ENCODE peak calls at places on chromosomes 11 and 22, in ten cellular contexts. P is H54, T is suprapubic skin, X is prostate gland, I is body of pancreas, R is stomach, U is lower leg skin, V is transverse colon, N is tibial nerve, Z is uterus. G is an unnamed sample.

GRCh38 chr22:45709004-45709739 is 37.5 kb downstream of the ATXN10 start:
- DNase-seq in X (no peak), T (no peak), V (no peak), U (no peak), N (no peak), P (peak), Z (no peak), R (no peak), I (no peak), G (no peak)

GRCh38 chr11:79259800-79260199 is 181.0 kb downstream of the TENM4 start:
- DNase-seq in T (no peak), U (peak), N (no peak), X (no peak), V (no peak), P (no peak), I (no peak), Z (no peak), R (no peak), G (no peak)

GRCh38 chr22:49321477-49322055 is 506.1 kb downstream of the BRD1 start:
- DNase-seq in U (peak), I (no peak), R (peak), T (no peak), P (no peak), X (no peak), N (no peak), V (no peak), Z (no peak), G (peak)

GRCh38 chr11:29306527-29306926 is 710.3 kb downstream of the KCNA4 start:
- DNase-seq in I (no peak), R (no peak), U (no peak), T (no peak), X (no peak), V (no peak), P (no peak), N (no peak), Z (no peak), G (no peak)

GRCh38 chr11:34366522-34366921 is 8.7 kb upstream of the ABTB2 start:
- DNase-seq in I (peak), R (peak), X (no peak), T (no peak), P (no peak), V (peak), U (no peak), Z (no peak), N (no peak), G (no peak)

GRCh38 chr11:130314749-130315285 is at the start of gene ZBTB44:
- DNase-seq in N (peak), P (peak), V (peak), I (peak), R (peak), T (peak), X (peak), Z (peak), U (peak), G (peak)

GRCh38 chr22:24358105-24358836 is 69.1 kb upstream of the ADORA2A start:
- DNase-seq in P (no peak), Z (no peak), V (no peak), N (no peak), U (no peak), R (no peak), X (no peak), I (no peak), T (no peak), G (no peak)

GRCh38 chr11:64058494-64058893 is 22.8 kb downstream of the FLRT1 start:
- DNase-seq in X (no peak), R (no peak), U (no peak), T (no peak), Z (no peak), N (no peak), P (peak), V (peak), I (no peak), G (no peak)

GRCh38 chr11:28257761-28258160 is 149.6 kb downstream of the METTL15 start:
- DNase-seq in X (no peak), P (no peak), R (no peak), V (no peak), I (no peak), N (no peak), U (no peak), T (no peak), Z (no peak), G (no peak)

GRCh38 chr11:106281455-106282173 is 204.2 kb downstream of the AASDHPPT start:
- DNase-seq in R (no peak), I (no peak), N (no peak), U (no peak), T (no peak), X (no peak), Z (no peak), V (no peak), P (no peak), G (no peak)

GRCh38 chr22:41481131-41481830 is 12.4 kb downstream of the ACO2 start:
- DNase-seq in I (no peak), V (no peak), N (no peak), U (no peak), R (no peak), P (no peak), T (no peak), X (no peak), Z (peak), G (peak)

GRCh38 chr22:41305646-41306045 is 4.3 kb downstream of the ZC3H7B start:
- DNase-seq in Z (peak), V (no peak), R (no peak), N (no peak), X (no peak), U (no peak), P (peak), I (no peak), T (no peak), G (no peak)

GRCh38 chr11:27718346-27718852 is 18.1 kb upstream of the BDNF start:
- DNase-seq in N (no peak), I (no peak), Z (no peak), X (no peak), R (no peak), P (peak), T (no peak), V (peak), U (no peak), G (no peak)

GRCh38 chr11:120958185-120958584 is 65.7 kb upstream of the TBCEL start:
- DNase-seq in P (no peak), N (no peak), U (no peak), I (no peak), X (no peak), R (no peak), Z (no peak), T (no peak), V (no peak), G (no peak)

GRCh38 chr11:116186592-116186991 is 586.2 kb downstream of the BUD13 start:
- DNase-seq in N (no peak), X (no peak), R (no peak), T (no peak), P (no peak), Z (no peak), V (no peak), U (no peak), I (no peak), G (no peak)

GRCh38 chr11:120137611-120138521 is at the start of gene TRIM29:
- DNase-seq in R (peak), P (no peak), N (peak), T (peak), X (peak), I (peak), V (peak), Z (no peak), U (peak), G (peak)

GRCh38 chr22:38455530-38456271 is 702 bp upstream of the KCNJ4 start:
- DNase-seq in V (no peak), X (no peak), R (no peak), I (no peak), T (no peak), N (no peak), U (no peak), P (no peak), Z (no peak), G (no peak)

GRCh38 chr11:10298342-10298741 is 4.3 kb upstream of the SBF2 start:
- DNase-seq in V (no peak), I (no peak), R (no peak), N (no peak), T (no peak), U (no peak), X (no peak), P (peak), Z (no peak), G (no peak)

GRCh38 chr22:40908895-40909294 is 42.3 kb upstream of the RBX1 start:
- DNase-seq in R (no peak), X (no peak), N (no peak), Z (no peak), V (no peak), U (no peak), P (no peak), I (no peak), T (no peak), G (no peak)

GRCh38 chr22:24875862-24876506 is 70.0 kb downstream of the SGSM1 start:
- DNase-seq in P (no peak), I (no peak), N (no peak), Z (no peak), T (no peak), R (no peak), V (no peak), X (no peak), U (no peak), G (no peak)

GRCh38 chr22:25942126-25942988 is 200.4 kb downstream of the MYO18B start:
- DNase-seq in X (no peak), I (no peak), Z (no peak), V (no peak), R (no peak), N (no peak), U (no peak), P (no peak), T (no peak), G (no peak)

GRCh38 chr11:133579165-133580031 is 47.1 kb upstream of the OPCML start:
- DNase-seq in U (no peak), P (no peak), I (no peak), T (no peak), V (no peak), X (no peak), Z (no peak), N (no peak), R (no peak), G (no peak)

GRCh38 chr11:134661660-134662059 is 249.6 kb upstream of the B3GAT1 start:
- DNase-seq in X (no peak), I (no peak), V (no peak), P (no peak), T (peak), N (no peak), U (peak), R (peak), Z (no peak), G (no peak)

GRCh38 chr11:115654792-115655191 is 150.6 kb upstream of the CADM1 start:
- DNase-seq in V (no peak), U (no peak), X (no peak), R (no peak), T (no peak), N (no peak), I (no peak), P (no peak), Z (no peak), G (no peak)

GRCh38 chr11:69013009-69013951 is at the start of gene MRGPRF:
- DNase-seq in P (no peak), I (peak), Z (peak), V (peak), T (peak), N (peak), R (peak), U (peak), X (no peak), G (peak)

GRCh38 chr22:28369849-28370248 is 309.8 kb downstream of the TTC28 start:
- DNase-seq in Z (no peak), I (no peak), R (no peak), U (no peak), X (no peak), T (no peak), N (no peak), P (no peak), V (peak), G (no peak)

GRCh38 chr11:130403301-130403804 is 25.1 kb downstream of the ADAMTS8 start:
- DNase-seq in Z (peak), U (no peak), T (no peak), V (peak), R (no peak), X (no peak), P (peak), I (peak), N (no peak), G (no peak)

GRCh38 chr22:47927811-47928210 is 1165.4 kb downstream of the TBC1D22A start:
- DNase-seq in R (no peak), X (no peak), I (no peak), T (no peak), N (no peak), P (no peak), V (no peak), U (peak), Z (no peak), G (no peak)

GRCh38 chr11:116504541-116505149 is 268.1 kb downstream of the BUD13 start:
- DNase-seq in T (peak), U (no peak), X (no peak), N (no peak), Z (no peak), R (no peak), V (no peak), I (no peak), P (no peak), G (no peak)

GRCh38 chr11:134050541-134051383 is 18.1 kb upstream of the JAM3 start:
- DNase-seq in Z (peak), R (peak), X (peak), U (peak), N (peak), V (peak), P (peak), I (peak), T (peak), G (no peak)

GRCh38 chr11:19519344-19519743 is 193.3 kb upstream of the NAV2 start:
- DNase-seq in X (no peak), V (no peak), Z (no peak), I (no peak), R (no peak), U (no peak), N (no peak), T (no peak), P (no peak), G (no peak)
- TF ChIP-seq POLR2A in X (no peak), V (no peak), Z (no peak), I (no peak), R (no peak), U (no peak), N (no peak), T (no peak), P (no peak), G (no peak)

GRCh38 chr11:65961267-65962135 is at the start of gene SART1:
- DNase-seq in T (peak), P (peak), Z (peak), U (peak), I (peak), X (peak), V (peak), R (peak), N (peak), G (peak)
- TF ChIP-seq POLR2A in T (no peak), P (no peak), Z (peak), U (no peak), I (peak), X (peak), V (peak), R (no peak), N (peak), G (peak)

GRCh38 chr22:31089101-31090100 is 8.3 kb downstream of the SMTN start:
- DNase-seq in N (no peak), U (no peak), Z (peak), R (peak), I (no peak), T (no peak), P (no peak), X (no peak), V (peak), G (no peak)

GRCh38 chr22:31088233-31088986 is 7.3 kb downstream of the SMTN start:
- DNase-seq in V (no peak), N (no peak), U (no peak), T (peak), I (no peak), R (no peak), P (no peak), Z (no peak), X (no peak), G (no peak)

GRCh38 chr22:31092161-31092560 is 11.0 kb downstream of the SMTN start:
- DNase-seq in V (no peak), Z (no peak), X (no peak), P (no peak), T (no peak), I (no peak), R (no peak), N (no peak), U (no peak), G (no peak)

GRCh38 chr22:31091106-31091975 is 10.2 kb downstream of the SMTN start:
- DNase-seq in Z (peak), I (no peak), P (no peak), X (no peak), T (no peak), V (peak), N (no peak), R (no peak), U (no peak), G (no peak)

DNA sequence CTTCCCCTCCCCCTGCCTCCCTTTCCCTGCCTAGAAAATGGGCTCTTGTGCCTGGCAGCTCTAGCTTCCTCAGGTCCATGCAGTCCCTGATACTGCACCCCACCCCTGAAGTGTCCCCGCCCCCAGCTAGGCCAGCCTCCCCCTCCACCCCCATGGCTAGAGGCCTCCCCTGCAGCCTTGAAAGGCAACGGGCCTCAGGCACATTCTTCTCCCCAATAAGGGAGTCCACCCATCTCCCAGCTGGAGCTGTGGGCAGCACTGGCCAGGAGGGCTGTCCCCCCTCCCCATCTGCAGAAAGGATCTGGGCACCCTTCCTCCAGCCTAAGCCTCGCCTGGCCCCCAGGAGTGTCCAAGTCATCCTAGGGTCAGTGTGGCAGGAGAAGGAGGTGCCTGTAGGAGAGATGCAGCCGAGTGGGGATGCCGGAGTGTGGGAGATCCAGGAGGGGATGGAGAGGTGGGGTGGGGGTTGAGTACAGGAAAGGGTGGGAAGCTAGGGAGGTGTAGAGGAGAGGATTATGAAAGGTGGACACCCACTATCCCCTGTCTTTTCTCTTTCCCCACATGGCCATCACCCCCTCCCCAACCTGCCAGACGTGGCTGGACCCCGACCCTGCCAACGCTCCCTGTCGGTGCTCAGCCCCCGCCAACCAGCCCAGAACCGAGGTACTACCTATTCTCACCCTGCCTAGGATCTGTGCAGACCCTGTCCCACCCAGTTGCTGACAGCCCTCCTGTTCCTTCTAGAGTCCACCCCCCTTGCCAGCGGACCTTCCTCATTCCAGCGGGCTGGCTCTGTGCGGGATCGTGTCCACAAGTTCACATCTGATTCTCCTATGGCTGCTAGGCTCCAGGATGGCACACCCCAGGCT is 9.3 kb downstream of the SMTN start:
- DNase-seq in T (no peak), P (no peak), V (peak), Z (peak), X (no peak), R (no peak), N (no peak), U (no peak), I (no peak), G (no peak)
- TF ChIP-seq POLR2A in T (no peak), P (no peak), V (no peak), Z (peak), X (no peak), R (no peak), N (no peak), U (no peak), I (no peak), G (no peak)

GRCh38 chr11:72812968-72813739 is 1.1 kb upstream of the ATG16L2 start:
- DNase-seq in U (peak), T (no peak), V (peak), X (no peak), R (peak), I (peak), Z (peak), P (peak), N (no peak), G (no peak)

GRCh38 chr11:72813740-72814138 is 472 bp upstream of the ATG16L2 start:
- DNase-seq in N (peak), Z (peak), I (peak), T (no peak), V (peak), R (peak), P (peak), U (peak), X (peak), G (no peak)

GRCh38 chr11:72814831-72815618 is 814 bp downstream of the ATG16L2 start:
- DNase-seq in U (peak), N (no peak), Z (no peak), T (no peak), P (peak), V (peak), R (no peak), I (peak), X (no peak), G (no peak)

GRCh38 chr11:72812604-72812967 is 1.6 kb upstream of the ATG16L2 start:
- DNase-seq in R (no peak), Z (no peak), X (no peak), U (peak), I (no peak), P (no peak), V (no peak), N (no peak), T (no peak), G (no peak)

GRCh38 chr11:72814139-72814830 is at the start of gene ATG16L2:
- DNase-seq in P (peak), R (peak), Z (peak), T (peak), V (peak), X (peak), N (peak), U (peak), I (peak), G (peak)
- TF ChIP-seq POLR2A in P (peak), R (no peak), Z (peak), T (peak), V (peak), X (peak), N (peak), U (no peak), I (peak), G (no peak)

GRCh38 chr22:39522567-39523300 is 2.4 kb downstream of the ATF4 start:
- DNase-seq in I (peak), U (no peak), X (peak), N (no peak), T (no peak), Z (peak), P (no peak), R (peak), V (peak), G (no peak)
- TF ChIP-seq POLR2A in I (no peak), U (no peak), X (no peak), N (no peak), T (no peak), Z (no peak), P (no peak), R (no peak), V (peak), G (no peak)

G was measured in breast epithelium.